ENCODE peak calls at places on chromosomes 7 and 10, in ten cellular contexts. One of them, this sample, is unnamed.

GRCh38 chr10:54833029-54833428 is 32.0 kb upstream of the PCDH15 start:
- DNase-seq in GM23338: no peak
- DNase-seq in CD8-positive, alpha-beta T cell: no peak
- DNase-seq in endodermal cell: no peak
- DNase-seq in body of pancreas: no peak
- DNase-seq in tibial nerve: no peak
- DNase-seq in mammary epithelial cell: no peak
- DNase-seq in mesenchymal stem cell: no peak
- DNase-seq in A549: no peak
- DNase-seq in transverse colon: no peak
- DNase-seq in this sample: no peak

GRCh38 chr10:64376169-64376568 is 855.0 kb downstream of the REEP3 start:
- DNase-seq in GM23338: peak; percentile 51
- DNase-seq in CD8-positive, alpha-beta T cell: no peak
- DNase-seq in endodermal cell: peak; percentile 49
- DNase-seq in body of pancreas: no peak
- DNase-seq in tibial nerve: no peak
- DNase-seq in mammary epithelial cell: no peak
- DNase-seq in mesenchymal stem cell: no peak
- DNase-seq in A549: no peak
- DNase-seq in transverse colon: no peak
- DNase-seq in this sample: peak; percentile 24

GRCh38 chr7:33757050-33757449 is 148.3 kb upstream of the BMPER start:
- DNase-seq in GM23338: no peak
- DNase-seq in CD8-positive, alpha-beta T cell: no peak
- DNase-seq in endodermal cell: no peak
- DNase-seq in body of pancreas: no peak
- DNase-seq in tibial nerve: no peak
- DNase-seq in mammary epithelial cell: no peak
- DNase-seq in mesenchymal stem cell: peak; percentile 71
- DNase-seq in A549: no peak
- DNase-seq in transverse colon: no peak
- DNase-seq in this sample: no peak

GRCh38 chr10:42973870-42974692 is 102.8 kb upstream of the RET start:
- DNase-seq in GM23338: no peak
- DNase-seq in CD8-positive, alpha-beta T cell: no peak
- DNase-seq in endodermal cell: peak; percentile 30
- DNase-seq in body of pancreas: no peak
- DNase-seq in tibial nerve: no peak
- DNase-seq in mammary epithelial cell: no peak
- DNase-seq in mesenchymal stem cell: no peak
- DNase-seq in A549: no peak
- DNase-seq in transverse colon: peak; percentile 4
- DNase-seq in this sample: no peak

GRCh38 chr7:36661135-36661840 is 63.0 kb downstream of the AOAH start:
- DNase-seq in GM23338: peak; percentile 37
- DNase-seq in CD8-positive, alpha-beta T cell: no peak
- DNase-seq in endodermal cell: peak; percentile 87
- DNase-seq in body of pancreas: no peak
- DNase-seq in tibial nerve: no peak
- DNase-seq in mammary epithelial cell: peak; percentile 92
- DNase-seq in mesenchymal stem cell: no peak
- DNase-seq in A549: no peak
- DNase-seq in transverse colon: peak; percentile 58
- DNase-seq in this sample: peak; percentile 89

GRCh38 chr7:18064242-18064838 is 36.7 kb upstream of the PRPS1L1 start:
- DNase-seq in GM23338: peak; percentile 69
- DNase-seq in CD8-positive, alpha-beta T cell: no peak
- DNase-seq in endodermal cell: peak; percentile 87
- DNase-seq in body of pancreas: peak; percentile 19
- DNase-seq in tibial nerve: no peak
- DNase-seq in mammary epithelial cell: peak; percentile 7
- DNase-seq in mesenchymal stem cell: peak; percentile 20
- DNase-seq in A549: no peak
- DNase-seq in transverse colon: peak; percentile 41
- DNase-seq in this sample: peak; percentile 13

GRCh38 chr10:102159051-102159597 is 6.9 kb downstream of the NOLC1 start:
- DNase-seq in GM23338: no peak
- DNase-seq in CD8-positive, alpha-beta T cell: no peak
- DNase-seq in endodermal cell: no peak
- DNase-seq in body of pancreas: no peak
- DNase-seq in tibial nerve: no peak
- DNase-seq in mammary epithelial cell: no peak
- DNase-seq in mesenchymal stem cell: peak; percentile 55
- DNase-seq in A549: no peak
- DNase-seq in transverse colon: no peak
- DNase-seq in this sample: no peak

GRCh38 chr7:155835446-155836215 is 23.4 kb upstream of the SHH start:
- DNase-seq in GM23338: no peak
- DNase-seq in CD8-positive, alpha-beta T cell: no peak
- DNase-seq in endodermal cell: no peak
- DNase-seq in body of pancreas: no peak
- DNase-seq in tibial nerve: no peak
- DNase-seq in mammary epithelial cell: no peak
- DNase-seq in mesenchymal stem cell: no peak
- DNase-seq in A549: no peak
- DNase-seq in transverse colon: no peak
- DNase-seq in this sample: no peak

GRCh38 chr7:135121868-135122267 is 26.0 kb upstream of the TMEM140 start:
- DNase-seq in GM23338: no peak
- DNase-seq in CD8-positive, alpha-beta T cell: no peak
- DNase-seq in endodermal cell: peak; percentile 72
- DNase-seq in body of pancreas: no peak
- DNase-seq in tibial nerve: no peak
- DNase-seq in mammary epithelial cell: no peak
- DNase-seq in mesenchymal stem cell: no peak
- DNase-seq in A549: no peak
- DNase-seq in transverse colon: no peak
- DNase-seq in this sample: no peak

GRCh38 chr7:128389085-128389814 is 20.5 kb downstream of the IMPDH1 start:
- DNase-seq in GM23338: peak; percentile 38
- DNase-seq in CD8-positive, alpha-beta T cell: no peak
- DNase-seq in endodermal cell: no peak
- DNase-seq in body of pancreas: no peak
- DNase-seq in tibial nerve: no peak
- DNase-seq in mammary epithelial cell: no peak
- DNase-seq in mesenchymal stem cell: no peak
- DNase-seq in A549: no peak
- DNase-seq in transverse colon: no peak
- DNase-seq in this sample: no peak

GRCh38 chr7:132276252-132276651 is 300.0 kb downstream of the PLXNA4 start:
- DNase-seq in GM23338: no peak
- DNase-seq in CD8-positive, alpha-beta T cell: no peak
- DNase-seq in endodermal cell: no peak
- DNase-seq in body of pancreas: no peak
- DNase-seq in tibial nerve: no peak
- DNase-seq in mammary epithelial cell: no peak
- DNase-seq in mesenchymal stem cell: no peak
- DNase-seq in A549: no peak
- DNase-seq in transverse colon: peak; percentile 10
- DNase-seq in this sample: no peak

GRCh38 chr7:2110586-2111396 is 122.0 kb downstream of the MAD1L1 start:
- DNase-seq in GM23338: no peak
- DNase-seq in CD8-positive, alpha-beta T cell: no peak
- DNase-seq in endodermal cell: no peak
- DNase-seq in body of pancreas: no peak
- DNase-seq in tibial nerve: no peak
- DNase-seq in mammary epithelial cell: no peak
- DNase-seq in mesenchymal stem cell: no peak
- DNase-seq in A549: no peak
- DNase-seq in transverse colon: no peak
- DNase-seq in this sample: peak; percentile 82

GRCh38 chr10:22615819-22616499 is 98.4 kb downstream of the PIP4K2A start:
- DNase-seq in GM23338: no peak
- DNase-seq in CD8-positive, alpha-beta T cell: no peak
- DNase-seq in endodermal cell: no peak
- DNase-seq in body of pancreas: peak; percentile 48
- DNase-seq in tibial nerve: no peak
- DNase-seq in mammary epithelial cell: no peak
- DNase-seq in mesenchymal stem cell: peak; percentile 35
- DNase-seq in A549: no peak
- DNase-seq in transverse colon: peak; percentile 65
- DNase-seq in this sample: peak; percentile 81

GRCh38 chr10:103621778-103622115 is 128.2 kb downstream of the NEURL1 start:
- DNase-seq in GM23338: no peak
- DNase-seq in CD8-positive, alpha-beta T cell: no peak
- DNase-seq in endodermal cell: no peak
- DNase-seq in body of pancreas: no peak
- DNase-seq in tibial nerve: no peak
- DNase-seq in mammary epithelial cell: no peak
- DNase-seq in mesenchymal stem cell: no peak
- DNase-seq in A549: no peak
- DNase-seq in transverse colon: no peak
- DNase-seq in this sample: no peak

GRCh38 chr10:117226813-117227451 is 14.0 kb upstream of the SLC18A2 start:
- DNase-seq in GM23338: peak; percentile 89
- DNase-seq in CD8-positive, alpha-beta T cell: no peak
- DNase-seq in endodermal cell: peak; percentile 88
- DNase-seq in body of pancreas: peak; percentile 40
- DNase-seq in tibial nerve: no peak
- DNase-seq in mammary epithelial cell: peak; percentile 38
- DNase-seq in mesenchymal stem cell: peak; percentile 19
- DNase-seq in A549: peak; percentile 72
- DNase-seq in transverse colon: peak; percentile 25
- DNase-seq in this sample: peak; percentile 45

GRCh38 chr7:29639887-29640600 is 76.4 kb downstream of the PRR15 start:
- DNase-seq in GM23338: peak; percentile 27
- DNase-seq in CD8-positive, alpha-beta T cell: no peak
- DNase-seq in endodermal cell: no peak
- DNase-seq in body of pancreas: peak; percentile 14
- DNase-seq in tibial nerve: no peak
- DNase-seq in mammary epithelial cell: no peak
- DNase-seq in mesenchymal stem cell: no peak
- DNase-seq in A549: no peak
- DNase-seq in transverse colon: no peak
- DNase-seq in this sample: no peak

DNA sequence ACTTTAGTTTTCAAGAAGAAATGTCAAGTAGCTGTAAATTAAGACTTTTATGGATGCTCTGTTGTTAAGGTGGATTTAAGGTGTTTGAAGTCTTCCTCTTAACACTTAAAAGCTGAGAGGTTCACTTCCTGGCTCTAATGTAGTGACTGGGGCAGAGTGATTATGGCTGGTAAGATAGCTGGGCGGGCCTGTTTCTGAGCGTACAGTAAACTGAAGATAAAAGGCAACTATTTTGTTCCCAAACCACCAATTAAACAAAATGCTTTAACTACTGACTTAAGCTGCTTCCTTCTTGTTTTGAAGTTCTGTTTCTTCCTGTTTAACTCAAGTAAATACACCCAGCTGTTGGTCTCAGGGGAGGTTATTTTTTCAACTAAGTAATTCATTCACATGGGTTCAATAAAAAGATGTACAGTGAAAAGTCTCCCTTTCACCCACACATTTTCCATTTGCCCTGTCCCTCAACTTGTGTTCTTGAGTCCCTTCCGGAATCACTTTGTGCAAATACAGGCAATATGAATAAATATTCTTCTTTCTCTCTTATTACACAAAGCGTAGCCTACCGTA is 19.3 kb downstream of the VWA2 start:
- DNase-seq in GM23338: no peak
- DNase-seq in CD8-positive, alpha-beta T cell: no peak
- DNase-seq in endodermal cell: no peak
- DNase-seq in body of pancreas: no peak
- DNase-seq in tibial nerve: no peak
- DNase-seq in mammary epithelial cell: no peak
- DNase-seq in mesenchymal stem cell: peak; percentile 74
- DNase-seq in A549: no peak
- DNase-seq in transverse colon: peak; percentile 32
- DNase-seq in this sample: no peak
- H3K4me1 ChIP-seq in GM23338: peaks cover 6% of the 10 kb centered on the region
- H3K4me1 ChIP-seq in CD8-positive, alpha-beta T cell: no peaks in the 10 kb centered on the region
- H3K4me1 ChIP-seq in endodermal cell: no peaks in the 10 kb centered on the region
- H3K4me1 ChIP-seq in body of pancreas: no peaks in the 10 kb centered on the region
- H3K4me1 ChIP-seq in tibial nerve: no peaks in the 10 kb centered on the region
- H3K4me1 ChIP-seq in mammary epithelial cell: peaks cover 13% of the 10 kb centered on the region
- H3K4me1 ChIP-seq in mesenchymal stem cell: peaks cover 4% of the 10 kb centered on the region
- H3K4me1 ChIP-seq in A549: no peaks in the 10 kb centered on the region
- H3K4me1 ChIP-seq in transverse colon: no peaks in the 10 kb centered on the region
- H3K4me1 ChIP-seq in this sample: no peaks in the 10 kb centered on the region

GRCh38 chr10:49298666-49298989 is 342 bp upstream of the C10orf71 start:
- DNase-seq in GM23338: peak; percentile 42
- DNase-seq in CD8-positive, alpha-beta T cell: no peak
- DNase-seq in endodermal cell: no peak
- DNase-seq in body of pancreas: peak; percentile 43
- DNase-seq in tibial nerve: no peak
- DNase-seq in mammary epithelial cell: no peak
- DNase-seq in mesenchymal stem cell: no peak
- DNase-seq in A549: no peak
- DNase-seq in transverse colon: no peak
- DNase-seq in this sample: no peak
- H3K27ac ChIP-seq in GM23338: no peak overlapping the region
- H3K27ac ChIP-seq in CD8-positive, alpha-beta T cell: no peak overlapping the region
- H3K27ac ChIP-seq in endodermal cell: no peak overlapping the region
- H3K27ac ChIP-seq in body of pancreas: no peak overlapping the region
- H3K27ac ChIP-seq in tibial nerve: no peak overlapping the region
- H3K27ac ChIP-seq in mammary epithelial cell: no peak overlapping the region
- H3K27ac ChIP-seq in mesenchymal stem cell: no peak overlapping the region
- H3K27ac ChIP-seq in A549: no peak overlapping the region
- H3K27ac ChIP-seq in transverse colon: no peak overlapping the region
- H3K27ac ChIP-seq in this sample: no peak overlapping the region

GRCh38 chr7:131074043-131074442 is 253.6 kb upstream of the MKLN1 start:
- DNase-seq in GM23338: no peak
- DNase-seq in CD8-positive, alpha-beta T cell: no peak
- DNase-seq in endodermal cell: no peak
- DNase-seq in body of pancreas: no peak
- DNase-seq in tibial nerve: no peak
- DNase-seq in mammary epithelial cell: no peak
- DNase-seq in mesenchymal stem cell: no peak
- DNase-seq in A549: no peak
- DNase-seq in transverse colon: no peak
- DNase-seq in this sample: no peak
- H3K4me1 ChIP-seq in GM23338: peaks cover 13% of the 10 kb centered on the region
- H3K4me1 ChIP-seq in CD8-positive, alpha-beta T cell: peaks cover 64% of the 10 kb centered on the region
- H3K4me1 ChIP-seq in endodermal cell: peaks cover 3% of the 10 kb centered on the region
- H3K4me1 ChIP-seq in body of pancreas: peaks cover 32% of the 10 kb centered on the region
- H3K4me1 ChIP-seq in tibial nerve: no peaks in the 10 kb centered on the region
- H3K4me1 ChIP-seq in mammary epithelial cell: peaks cover 29% of the 10 kb centered on the region
- H3K4me1 ChIP-seq in mesenchymal stem cell: peaks cover 4% of the 10 kb centered on the region
- H3K4me1 ChIP-seq in A549: peaks cover 35% of the 10 kb centered on the region
- H3K4me1 ChIP-seq in transverse colon: peaks cover 7% of the 10 kb centered on the region
- H3K4me1 ChIP-seq in this sample: peaks cover 3% of the 10 kb centered on the region

DNA sequence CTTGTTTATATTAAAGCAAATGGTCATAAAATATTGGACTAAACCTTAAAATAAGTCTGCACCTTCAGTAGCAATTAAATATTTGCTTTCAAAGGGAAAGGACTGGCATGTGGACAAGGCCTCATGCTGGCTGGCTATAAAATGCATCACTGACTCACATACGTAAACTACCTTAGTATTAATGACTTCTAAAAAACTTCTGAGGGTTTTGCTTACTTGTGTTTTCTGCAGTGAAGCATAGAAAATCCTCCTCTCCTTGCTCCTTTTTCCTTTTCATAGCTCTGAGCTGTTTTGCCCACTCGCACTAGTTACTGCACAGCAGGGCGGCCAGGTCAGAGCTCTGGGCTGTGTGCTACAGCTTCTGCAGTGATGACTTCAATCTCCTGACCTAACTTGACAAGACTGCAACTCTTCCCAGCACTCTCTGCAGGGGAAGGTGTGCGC is 82.3 kb downstream of the CUL2 start:
- DNase-seq in GM23338: peak; percentile 27
- DNase-seq in CD8-positive, alpha-beta T cell: no peak
- DNase-seq in endodermal cell: peak; percentile 61
- DNase-seq in body of pancreas: no peak
- DNase-seq in tibial nerve: no peak
- DNase-seq in mammary epithelial cell: no peak
- DNase-seq in mesenchymal stem cell: no peak
- DNase-seq in A549: no peak
- DNase-seq in transverse colon: no peak
- DNase-seq in this sample: no peak
- H3K27ac ChIP-seq in GM23338: no peak overlapping the region
- H3K27ac ChIP-seq in CD8-positive, alpha-beta T cell: no peak overlapping the region
- H3K27ac ChIP-seq in endodermal cell: peak overlapping the region; percentile 36
- H3K27ac ChIP-seq in body of pancreas: no peak overlapping the region
- H3K27ac ChIP-seq in tibial nerve: no peak overlapping the region
- H3K27ac ChIP-seq in mammary epithelial cell: no peak overlapping the region
- H3K27ac ChIP-seq in mesenchymal stem cell: peak overlapping the region; percentile 72
- H3K27ac ChIP-seq in A549: no peak overlapping the region
- H3K27ac ChIP-seq in transverse colon: no peak overlapping the region
- H3K27ac ChIP-seq in this sample: no peak overlapping the region